ENCODE peak calls at places on chromosomes 12 and 14, in eight cellular contexts. Y is pons; U is stomach; M is activated CD4-positive, alpha-beta T cell treated with anti-CD3 and anti-CD28 coated beads, Interleukin-2, amount 50 U/mL, for 1 hour; P is heart left ventricle; C is LoVo; H is CD4-positive, CD25-positive, alpha-beta regulatory T cell; B is H9. W is an unnamed sample.

GRCh38 chr12:39592295-39592694 is 27.3 kb downstream of the ABCD2 start:
- DNase-seq in Y (no peak), U (no peak), M (no peak), P (no peak), C (peak; percentile 38), H (no peak), B (no peak), W (no peak)

GRCh38 chr14:22630486-22630885 is 13.7 kb downstream of the OR6J1 start:
- DNase-seq in Y (no peak), U (no peak), M (no peak), P (no peak), C (no peak), H (no peak), B (no peak), W (no peak)

GRCh38 chr12:25990495-25990894 is 32.0 kb downstream of the RASSF8 start:
- DNase-seq in Y (no peak), U (no peak), M (no peak), P (no peak), C (no peak), H (no peak), B (no peak), W (no peak)

GRCh38 chr14:40445020-40445419 is 1012.8 kb upstream of the FBXO33 start:
- DNase-seq in Y (no peak), U (no peak), M (no peak), P (no peak), C (no peak), H (no peak), B (no peak), W (no peak)

GRCh38 chr12:122097641-122098364 is 19.2 kb downstream of the MLXIP start:
- DNase-seq in Y (no peak), U (peak; percentile 94), M (no peak), P (no peak), C (peak; percentile 67), H (no peak), B (no peak), W (no peak)

GRCh38 chr14:89251066-89251465 is 166.0 kb downstream of the FOXN3 start:
- DNase-seq in Y (no peak), U (no peak), M (no peak), P (no peak), C (no peak), H (no peak), B (peak; percentile 42), W (no peak)

GRCh38 chr12:47964102-47964723 is 817 bp downstream of the TMEM106C start:
- DNase-seq in Y (no peak), U (peak; percentile 39), M (no peak), P (no peak), C (no peak), H (no peak), B (peak; percentile 62), W (no peak)

GRCh38 chr12:24240707-24241106 is 291.2 kb upstream of the SOX5 start:
- DNase-seq in Y (no peak), U (no peak), M (no peak), P (no peak), C (no peak), H (no peak), B (no peak), W (no peak)

GRCh38 chr14:50062438-50063039 is 53.8 kb downstream of the VCPKMT start:
- DNase-seq in Y (no peak), U (peak; percentile 38), M (peak; percentile 75), P (no peak), C (peak; percentile 69), H (peak; percentile 86), B (no peak), W (peak; percentile 81)

GRCh38 chr12:17372508-17372907 is 717.5 kb downstream of the RERGL start:
- DNase-seq in Y (no peak), U (no peak), M (no peak), P (no peak), C (no peak), H (no peak), B (no peak), W (no peak)

GRCh38 chr14:63394432-63394831 is 75.7 kb upstream of the GPHB5 start:
- DNase-seq in Y (no peak), U (no peak), M (no peak), P (no peak), C (no peak), H (no peak), B (no peak), W (no peak)

W was measured in naive thymus-derived CD4-positive, alpha-beta T cell.